ENCODE peak calls at places on chromosomes 7 and 10, in ten cellular contexts. D is OCI-M1; Q is ACHN; U is A549; I is iris pigment epithelial cell; O is T-cell; K is activated CD4-positive, alpha-beta T cell treated with anti-CD3 and anti-CD28 coated beads, Interleukin-2, amount 50 U/mL, for 1 hour; L is activated naive CD4-positive, alpha-beta T cell; R is posterior vena cava; J is T-helper 2 cell. Z is an unnamed sample.

GRCh38 chr7:151468214-151469023 is 28.5 kb upstream of the CRYGN start:
- DNase-seq in D (no peak), Q (no peak), U (no peak), I (no peak), O (no peak), K (no peak), L (no peak), R (no peak), J (no peak), Z (no peak)

GRCh38 chr10:27446091-27446918 is 57.8 kb upstream of the RAB18 start:
- DNase-seq in D (peak), Q (peak), U (peak), I (peak), O (no peak), K (no peak), L (no peak), R (no peak), J (no peak), Z (no peak)

GRCh38 chr7:135317676-135318326 is 84.2 kb downstream of the STRA8 start:
- DNase-seq in D (no peak), Q (no peak), U (no peak), I (peak), O (no peak), K (no peak), L (no peak), R (peak), J (no peak), Z (no peak)

GRCh38 chr10:132351611-132352010 is 19.6 kb downstream of the LRRC27 start:
- DNase-seq in D (no peak), Q (no peak), U (no peak), I (no peak), O (no peak), K (no peak), L (no peak), R (peak), J (no peak), Z (peak)

GRCh38 chr7:25786958-25787730 is 364.9 kb upstream of the NFE2L3 start:
- DNase-seq in D (no peak), Q (no peak), U (no peak), I (no peak), O (no peak), K (no peak), L (no peak), R (no peak), J (no peak), Z (no peak)

GRCh38 chr10:130027716-130028464 is 63.8 kb upstream of the EBF3 start:
- DNase-seq in D (no peak), Q (no peak), U (no peak), I (no peak), O (no peak), K (no peak), L (no peak), R (peak), J (no peak), Z (peak)

GRCh38 chr10:109987413-109987812 is 20.4 kb upstream of the ADD3 start:
- DNase-seq in D (no peak), Q (peak), U (no peak), I (peak), O (no peak), K (no peak), L (no peak), R (no peak), J (no peak), Z (no peak)

GRCh38 chr7:47792521-47793121 is 155.6 kb downstream of the PKD1L1 start:
- DNase-seq in D (peak), Q (peak), U (peak), I (peak), O (no peak), K (no peak), L (no peak), R (no peak), J (no peak), Z (no peak)

GRCh38 chr7:159108491-159108890 is 36.2 kb downstream of the VIPR2 start:
- DNase-seq in D (no peak), Q (no peak), U (no peak), I (no peak), O (no peak), K (no peak), L (no peak), R (peak), J (no peak), Z (no peak)

GRCh38 chr10:26780793-26781601 is 79.8 kb downstream of the ABI1 start:
- DNase-seq in D (no peak), Q (peak), U (peak), I (peak), O (no peak), K (no peak), L (no peak), R (no peak), J (no peak), Z (no peak)

GRCh38 chr7:50185188-50185587 is 92.1 kb upstream of the ZPBP start:
- DNase-seq in D (no peak), Q (no peak), U (no peak), I (no peak), O (no peak), K (no peak), L (no peak), R (no peak), J (no peak), Z (peak)

GRCh38 chr10:77456414-77456813 is 181.2 kb downstream of the KCNMA1 start:
- DNase-seq in D (peak), Q (no peak), U (no peak), I (no peak), O (no peak), K (no peak), L (no peak), R (no peak), J (no peak), Z (no peak)

GRCh38 chr7:46871516-46871915 is 710.4 kb downstream of the TNS3 start:
- DNase-seq in D (no peak), Q (no peak), U (no peak), I (no peak), O (no peak), K (no peak), L (no peak), R (no peak), J (no peak), Z (no peak)

Z was measured in tibial artery.